ENCODE peak calls at places on chromosomes 1 and 21, in eight cellular contexts. J is KBM-7; B is NCI-H1417; A is stimulated activated naive B cell treated with anti-CD40 and anti-IgM and Interleukin-4, amounts not matched to agents 10 μg/mL and 1 μg/mL and 100 μg/mL, for 72 hours; L is stimulated activated CD4-positive, alpha-beta T cell treated with anti-CD3 and anti-CD28 coated beads, Interleukin-1b, Interleukin-23, amount 100 ng/mL, for 24 hours; U is hypothalamus; E is T-helper 17 cell; X is Ammon's horn. S is an unnamed sample.

GRCh38 chr1:42943166-42943565 is 15.5 kb downstream of the SLC2A1 start:
- DNase-seq in J (no peak), B (no peak), A (no peak), L (no peak), U (no peak), E (no peak), X (no peak), S (no peak)

GRCh38 chr1:200982071-200982945 is 41.2 kb downstream of the KIF21B start:
- DNase-seq in J (no peak), B (no peak), A (no peak), L (no peak), U (no peak), E (no peak), X (no peak), S (no peak)

GRCh38 chr1:39410915-39411436 is 80.5 kb upstream of the BMP8A start:
- DNase-seq in J (peak), B (peak), A (peak), L (peak), U (peak), E (peak), X (peak), S (peak)

GRCh38 chr1:105337427-105337826 is 1587.7 kb downstream of the AMY1C start:
- DNase-seq in J (no peak), B (peak), A (no peak), L (no peak), U (no peak), E (no peak), X (no peak), S (no peak)

GRCh38 chr1:109793089-109793485 is 29.4 kb upstream of the EPS8L3 start:
- DNase-seq in J (no peak), B (peak), A (no peak), L (no peak), U (no peak), E (no peak), X (no peak), S (no peak)

GRCh38 chr1:208434008-208434407 is 189.8 kb upstream of the PLXNA2 start:
- DNase-seq in J (no peak), B (no peak), A (no peak), L (no peak), U (no peak), E (no peak), X (no peak), S (no peak)

GRCh38 chr1:41681331-41682136 is 197.1 kb upstream of the EDN2 start:
- DNase-seq in J (no peak), B (no peak), A (no peak), L (no peak), U (no peak), E (no peak), X (no peak), S (no peak)

GRCh38 chr1:1340185-1340584 is 9.0 kb downstream of the DVL1 start:
- DNase-seq in J (no peak), B (no peak), A (no peak), L (no peak), U (no peak), E (no peak), X (no peak), S (no peak)

GRCh38 chr1:204072951-204073836 is at the start of gene SOX13:
- DNase-seq in J (no peak), B (peak), A (peak), L (no peak), U (peak), E (no peak), X (peak), S (peak)

GRCh38 chr1:52504720-52505119 is 48.2 kb downstream of the TUT4 start:
- DNase-seq in J (no peak), B (no peak), A (no peak), L (no peak), U (no peak), E (no peak), X (no peak), S (no peak)

GRCh38 chr1:118973536-118974160 is 14.5 kb downstream of the TBX15 start:
- DNase-seq in J (no peak), B (no peak), A (no peak), L (no peak), U (no peak), E (no peak), X (no peak), S (no peak)

GRCh38 chr1:228339766-228340685 is 66.6 kb downstream of the TRIM11 start:
- DNase-seq in J (no peak), B (no peak), A (no peak), L (no peak), U (no peak), E (no peak), X (no peak), S (no peak)

GRCh38 chr1:150808851-150809250 is 791 bp upstream of the CTSK start:
- DNase-seq in J (no peak), B (no peak), A (no peak), L (no peak), U (no peak), E (no peak), X (no peak), S (no peak)

GRCh38 chr1:180195916-180196315 is 34.1 kb upstream of the LHX4 start:
- DNase-seq in J (no peak), B (no peak), A (no peak), L (no peak), U (no peak), E (no peak), X (no peak), S (no peak)

GRCh38 chr1:16371725-16372124 is 4.7 kb downstream of the SZRD1 start:
- DNase-seq in J (peak), B (no peak), A (no peak), L (no peak), U (no peak), E (no peak), X (no peak), S (no peak)

GRCh38 chr1:7108251-7108650 is 323.0 kb downstream of the CAMTA1 start:
- DNase-seq in J (peak), B (no peak), A (peak), L (no peak), U (no peak), E (no peak), X (no peak), S (no peak)

GRCh38 chr21:39018730-39019129 is 164.5 kb downstream of the PSMG1 start:
- DNase-seq in J (no peak), B (no peak), A (no peak), L (no peak), U (no peak), E (no peak), X (no peak), S (no peak)